ENCODE peak calls at places on chromosomes 12 and 14, in six cellular contexts. A is NCI-H446, B is HCEC 1CT, H is tibial artery, Y is ACHN, V is bronchial epithelial cell. K is an unnamed sample.

GRCh38 chr12:60279224-60279623 is 683.4 kb downstream of the SLC16A7 start:
- DNase-seq in A (no peak), B (peak), H (no peak), Y (no peak), V (peak), K (no peak)

GRCh38 chr12:27566159-27566558 is 42.2 kb downstream of the PPFIBP1 start:
- DNase-seq in A (no peak), B (no peak), H (no peak), Y (no peak), V (no peak), K (no peak)

GRCh38 chr12:104573-105081 is 38.1 kb downstream of the IQSEC3 start:
- DNase-seq in A (no peak), B (no peak), H (no peak), Y (no peak), V (no peak), K (no peak)

GRCh38 chr12:99804715-99805114 is 157.2 kb downstream of the GARIN6 start:
- DNase-seq in A (no peak), B (no peak), H (no peak), Y (no peak), V (peak), K (no peak)

GRCh38 chr12:52945389-52946232 is 3.3 kb upstream of the KRT18 start:
- DNase-seq in A (no peak), B (no peak), H (no peak), Y (peak), V (peak), K (no peak)

GRCh38 chr12:124310785-124311184 is 15.9 kb downstream of the RFLNA start:
- DNase-seq in A (no peak), B (no peak), H (no peak), Y (no peak), V (no peak), K (no peak)

GRCh38 chr14:76250345-76250744 is 98.6 kb downstream of the GPATCH2L start:
- DNase-seq in A (no peak), B (no peak), H (no peak), Y (no peak), V (no peak), K (no peak)

GRCh38 chr14:92039073-92039719 is 663 bp downstream of the TRIP11 start:
- DNase-seq in A (peak), B (peak), H (peak), Y (peak), V (peak), K (peak)

GRCh38 chr14:51616724-51617409 is 34.8 kb upstream of the FRMD6 start:
- DNase-seq in A (no peak), B (peak), H (no peak), Y (peak), V (peak), K (no peak)

GRCh38 chr12:120932058-120932457 is 27.9 kb upstream of the SPPL3 start:
- DNase-seq in A (no peak), B (no peak), H (no peak), Y (no peak), V (no peak), K (no peak)

GRCh38 chr14:97977711-97978261 is 1180.6 kb downstream of the VRK1 start:
- DNase-seq in A (peak), B (no peak), H (peak), Y (no peak), V (peak), K (no peak)

GRCh38 chr12:92362109-92362508 is 216.5 kb upstream of the BTG1 start:
- DNase-seq in A (no peak), B (no peak), H (no peak), Y (no peak), V (no peak), K (no peak)

GRCh38 chr12:124551268-124552144 is 15.9 kb downstream of the NCOR2 start:
- DNase-seq in A (peak), B (no peak), H (peak), Y (no peak), V (peak), K (no peak)

GRCh38 chr12:120833849-120834248 is 70.3 kb downstream of the SPPL3 start:
- DNase-seq in A (no peak), B (peak), H (no peak), Y (no peak), V (peak), K (no peak)

GRCh38 chr12:24349051-24349780 is 399.7 kb upstream of the SOX5 start:
- DNase-seq in A (no peak), B (no peak), H (no peak), Y (no peak), V (peak), K (no peak)

GRCh38 chr12:117622741-117623140 is 261.3 kb upstream of the NOS1 start:
- DNase-seq in A (no peak), B (no peak), H (no peak), Y (no peak), V (peak), K (no peak)

GRCh38 chr14:77246784-77247183 is 24.2 kb downstream of the NGB start:
- DNase-seq in A (no peak), B (no peak), H (no peak), Y (no peak), V (no peak), K (no peak)

GRCh38 chr14:89117017-89117416 is 292.6 kb downstream of the TTC8 start:
- DNase-seq in A (no peak), B (no peak), H (no peak), Y (no peak), V (no peak), K (no peak)

GRCh38 chr12:102900389-102900788 is 16.7 kb downstream of the PAH start:
- DNase-seq in A (no peak), B (no peak), H (no peak), Y (no peak), V (no peak), K (no peak)

GRCh38 chr12:126762150-126762549 is 1504.8 kb upstream of the TMEM132C start:
- DNase-seq in A (no peak), B (no peak), H (no peak), Y (no peak), V (no peak), K (no peak)

GRCh38 chr12:94380507-94380906 is 79.2 kb downstream of the CEP83 start:
- DNase-seq in A (no peak), B (no peak), H (no peak), Y (no peak), V (peak), K (no peak)

GRCh38 chr14:55015006-55015405 is 11.9 kb downstream of the WDHD1 start:
- DNase-seq in A (no peak), B (no peak), H (no peak), Y (no peak), V (peak), K (no peak)